ENCODE peak calls at places on chromosomes 1 and 21, in ten cellular contexts. T is lower leg skin; J is lower lobe of right lung; P is GF-D8; W is H54; M is activated CD4-positive, alpha-beta T cell treated with anti-CD3 and anti-CD28 coated beads for 48 hours; Y is NCI-H1092 treated with DMSO at 0.1 percent for 48 hours; O is HT-29; R is fibroblast of the aortic adventitia; E is brain microvascular endothelial cell. D is an unnamed sample.

GRCh38 chr1:55257958-55258357 is 42.8 kb upstream of the USP24 start:
- DNase-seq in T (no peak), J (no peak), P (no peak), W (no peak), M (peak; percentile 38), Y (no peak), O (no peak), R (no peak), E (peak; percentile 38), D (peak; percentile 24)

GRCh38 chr21:34846601-34847112 is 177.9 kb downstream of the CLIC6 start:
- DNase-seq in T (no peak), J (no peak), P (no peak), W (no peak), M (no peak), Y (no peak), O (peak; percentile 47), R (peak; percentile 49), E (peak; percentile 76), D (no peak)

GRCh38 chr1:228280961-228281591 is 73.2 kb downstream of the OBSCN start:
- DNase-seq in T (no peak), J (peak; percentile 42), P (no peak), W (no peak), M (no peak), Y (no peak), O (no peak), R (no peak), E (no peak), D (no peak)

GRCh38 chr1:95323117-95323516 is 89.1 kb downstream of the RWDD3 start:
- DNase-seq in T (no peak), J (no peak), P (no peak), W (no peak), M (no peak), Y (no peak), O (no peak), R (peak; percentile 11), E (peak; percentile 2), D (no peak)

GRCh38 chr1:246187834-246188372 is 319.2 kb downstream of the SMYD3 start:
- DNase-seq in T (no peak), J (no peak), P (no peak), W (no peak), M (no peak), Y (no peak), O (no peak), R (no peak), E (no peak), D (no peak)

GRCh38 chr1:36163426-36163825 is 7.5 kb downstream of the MAP7D1 start:
- DNase-seq in T (no peak), J (no peak), P (no peak), W (no peak), M (no peak), Y (no peak), O (no peak), R (no peak), E (no peak), D (no peak)

GRCh38 chr1:155777541-155777940 is 79.5 kb downstream of the GON4L start:
- DNase-seq in T (no peak), J (no peak), P (no peak), W (no peak), M (no peak), Y (no peak), O (no peak), R (no peak), E (no peak), D (no peak)

GRCh38 chr1:177864530-177865305 is 105.1 kb downstream of the SEC16B start:
- DNase-seq in T (no peak), J (no peak), P (no peak), W (no peak), M (no peak), Y (no peak), O (no peak), R (peak; percentile 6), E (no peak), D (no peak)

GRCh38 chr1:181089777-181090505 is 1.4 kb downstream of the IER5 start:
- DNase-seq in T (peak; percentile 76), J (peak; percentile 81), P (peak; percentile 55), W (no peak), M (peak; percentile 79), Y (peak; percentile 67), O (peak; percentile 70), R (peak; percentile 69), E (no peak), D (peak; percentile 70)

GRCh38 chr1:26862781-26863676 is at the start of gene SFN:
- DNase-seq in T (peak; percentile 76), J (peak; percentile 85), P (no peak), W (peak; percentile 50), M (peak; percentile 80), Y (peak; percentile 36), O (peak; percentile 98), R (no peak), E (no peak), D (peak; percentile 28)

GRCh38 chr1:227365473-227366067 is 47.3 kb upstream of the CDC42BPA start:
- DNase-seq in T (no peak), J (no peak), P (no peak), W (no peak), M (no peak), Y (no peak), O (no peak), R (no peak), E (no peak), D (no peak)

GRCh38 chr1:56566040-56566774 is 13.2 kb downstream of the PLPP3 start:
- DNase-seq in T (no peak), J (no peak), P (no peak), W (no peak), M (no peak), Y (no peak), O (peak; percentile 8), R (no peak), E (no peak), D (no peak)

GRCh38 chr1:224860488-224860887 is 69.0 kb upstream of the DNAH14 start:
- DNase-seq in T (no peak), J (no peak), P (no peak), W (no peak), M (no peak), Y (no peak), O (no peak), R (no peak), E (no peak), D (no peak)

GRCh38 chr21:17257784-17258183 is 255.1 kb upstream of the CXADR start:
- DNase-seq in T (no peak), J (no peak), P (no peak), W (no peak), M (no peak), Y (no peak), O (no peak), R (no peak), E (no peak), D (no peak)

GRCh38 chr21:31766895-31767294 is 35.0 kb upstream of the SCAF4 start:
- DNase-seq in T (no peak), J (no peak), P (peak; percentile 15), W (no peak), M (no peak), Y (no peak), O (no peak), R (no peak), E (no peak), D (no peak)

GRCh38 chr1:60973668-60974067 is 108.7 kb upstream of the NFIA start:
- DNase-seq in T (no peak), J (no peak), P (no peak), W (no peak), M (no peak), Y (no peak), O (no peak), R (no peak), E (no peak), D (no peak)

GRCh38 chr1:230785643-230786405 is 38.6 kb downstream of the CAPN9 start:
- DNase-seq in T (no peak), J (no peak), P (no peak), W (no peak), M (no peak), Y (no peak), O (no peak), R (no peak), E (no peak), D (no peak)

GRCh38 chr1:226738421-226738994 is 574 bp downstream of the ITPKB start:
- DNase-seq in T (no peak), J (peak; percentile 65), P (no peak), W (peak; percentile 34), M (peak; percentile 63), Y (peak; percentile 50), O (peak; percentile 44), R (peak; percentile 37), E (no peak), D (no peak)

GRCh38 chr1:177744906-177745305 is 225.0 kb downstream of the SEC16B start:
- DNase-seq in T (no peak), J (no peak), P (no peak), W (no peak), M (no peak), Y (no peak), O (no peak), R (no peak), E (no peak), D (no peak)

GRCh38 chr1:183887826-183888819 is 83.2 kb downstream of the RGL1 start:
- DNase-seq in T (no peak), J (no peak), P (no peak), W (no peak), M (no peak), Y (no peak), O (no peak), R (no peak), E (no peak), D (peak; percentile 60)

GRCh38 chr1:170670751-170671628 is 7.1 kb downstream of the PRRX1 start:
- DNase-seq in T (no peak), J (peak; percentile 58), P (no peak), W (no peak), M (peak; percentile 68), Y (no peak), O (no peak), R (peak; percentile 35), E (peak; percentile 56), D (no peak)

GRCh38 chr1:109765896-109766615 is 2.3 kb upstream of the EPS8L3 start:
- DNase-seq in T (no peak), J (no peak), P (no peak), W (no peak), M (no peak), Y (no peak), O (no peak), R (no peak), E (no peak), D (no peak)

GRCh38 chr1:194975913-194976312 is 1632.3 kb downstream of the KCNT2 start:
- DNase-seq in T (no peak), J (no peak), P (no peak), W (peak; percentile 1), M (no peak), Y (no peak), O (peak; percentile 32), R (no peak), E (peak; percentile 16), D (no peak)

GRCh38 chr21:16058896-16059295 is 329.1 kb downstream of the USP25 start:
- DNase-seq in T (no peak), J (no peak), P (no peak), W (no peak), M (no peak), Y (no peak), O (no peak), R (no peak), E (no peak), D (no peak)

GRCh38 chr1:1623631-1624442 is 8.1 kb upstream of the MMP23B start:
- DNase-seq in T (no peak), J (peak; percentile 46), P (no peak), W (no peak), M (no peak), Y (no peak), O (no peak), R (no peak), E (no peak), D (no peak)